ENCODE peak calls at places on chromosomes 3 and 15, in four cellular contexts. One of them, this sample, is unnamed.

GRCh38 chr15:77870195-77871065 is 207.1 kb downstream of the TBC1D2B start:
- DNase-seq in body of pancreas: peak; percentile 76
- DNase-seq in AG04449: no peak
- DNase-seq in mammary epithelial cell: peak; percentile 51
- DNase-seq in this sample: peak; percentile 69

GRCh38 chr15:81253846-81254245 is 57.2 kb downstream of the IL16 start:
- DNase-seq in body of pancreas: no peak
- DNase-seq in AG04449: no peak
- DNase-seq in mammary epithelial cell: no peak
- DNase-seq in this sample: no peak

GRCh38 chr3:195183071-195183776 is 87.7 kb downstream of the XXYLT1 start:
- DNase-seq in body of pancreas: no peak
- DNase-seq in AG04449: no peak
- DNase-seq in mammary epithelial cell: no peak
- DNase-seq in this sample: no peak

GRCh38 chr3:132254076-132254755 is 63.0 kb upstream of the ACP3 start:
- DNase-seq in body of pancreas: no peak
- DNase-seq in AG04449: no peak
- DNase-seq in mammary epithelial cell: peak; percentile 25
- DNase-seq in this sample: peak; percentile 53

GRCh38 chr15:73225358-73226015 is 143.3 kb downstream of the HCN4 start:
- DNase-seq in body of pancreas: no peak
- DNase-seq in AG04449: no peak
- DNase-seq in mammary epithelial cell: peak; percentile 53
- DNase-seq in this sample: peak; percentile 42

GRCh38 chr3:104359546-104359945 is 1007.2 kb upstream of the ALCAM start:
- DNase-seq in body of pancreas: no peak
- DNase-seq in AG04449: peak; percentile 92
- DNase-seq in mammary epithelial cell: peak; percentile 43
- DNase-seq in this sample: peak; percentile 62

GRCh38 chr3:133712017-133712416 is 34.2 kb upstream of the TF start:
- DNase-seq in body of pancreas: no peak
- DNase-seq in AG04449: no peak
- DNase-seq in mammary epithelial cell: no peak
- DNase-seq in this sample: no peak

GRCh38 chr15:81069909-81070308 is 64.2 kb upstream of the CFAP161 start:
- DNase-seq in body of pancreas: no peak
- DNase-seq in AG04449: no peak
- DNase-seq in mammary epithelial cell: no peak
- DNase-seq in this sample: no peak

GRCh38 chr15:76353903-76354302 is 17.3 kb downstream of the ISL2 start:
- DNase-seq in body of pancreas: no peak
- DNase-seq in AG04449: no peak
- DNase-seq in mammary epithelial cell: no peak
- DNase-seq in this sample: no peak

GRCh38 chr3:103295974-103296570 is 861.3 kb downstream of the ZPLD1 start:
- DNase-seq in body of pancreas: no peak
- DNase-seq in AG04449: no peak
- DNase-seq in mammary epithelial cell: peak; percentile 1
- DNase-seq in this sample: peak; percentile 29

GRCh38 chr3:17935217-17935616 is 192.8 kb upstream of the TBC1D5 start:
- DNase-seq in body of pancreas: peak; percentile 23
- DNase-seq in AG04449: no peak
- DNase-seq in mammary epithelial cell: no peak
- DNase-seq in this sample: peak; percentile 40

GRCh38 chr15:31268108-31268501 is 58.5 kb upstream of the KLF13 start:
- DNase-seq in body of pancreas: no peak
- DNase-seq in AG04449: no peak
- DNase-seq in mammary epithelial cell: no peak
- DNase-seq in this sample: no peak

GRCh38 chr3:10632741-10633140 is 127.4 kb upstream of the ATP2B2 start:
- DNase-seq in body of pancreas: no peak
- DNase-seq in AG04449: no peak
- DNase-seq in mammary epithelial cell: no peak
- DNase-seq in this sample: no peak

GRCh38 chr15:92050220-92050898 is 196.9 kb downstream of the SLCO3A1 start:
- DNase-seq in body of pancreas: no peak
- DNase-seq in AG04449: no peak
- DNase-seq in mammary epithelial cell: no peak
- DNase-seq in this sample: no peak

GRCh38 chr15:31214864-31215489 is 111.7 kb upstream of the KLF13 start:
- DNase-seq in body of pancreas: peak; percentile 63
- DNase-seq in AG04449: no peak
- DNase-seq in mammary epithelial cell: peak; percentile 65
- DNase-seq in this sample: peak; percentile 79

GRCh38 chr3:124671123-124671522 is 59.1 kb upstream of the UMPS start:
- DNase-seq in body of pancreas: no peak
- DNase-seq in AG04449: no peak
- DNase-seq in mammary epithelial cell: no peak
- DNase-seq in this sample: no peak

GRCh38 chr15:75043509-75044257 is 20.3 kb downstream of the PPCDC start:
- DNase-seq in body of pancreas: peak; percentile 96
- DNase-seq in AG04449: peak; percentile 78
- DNase-seq in mammary epithelial cell: peak; percentile 88
- DNase-seq in this sample: peak; percentile 70

GRCh38 chr3:185631108-185631507 is 45.0 kb downstream of the SENP2 start:
- DNase-seq in body of pancreas: no peak
- DNase-seq in AG04449: no peak
- DNase-seq in mammary epithelial cell: no peak
- DNase-seq in this sample: peak; percentile 9

GRCh38 chr3:127107491-127108375 is 85.2 kb upstream of the PRR23E start:
- DNase-seq in body of pancreas: no peak
- DNase-seq in AG04449: no peak
- DNase-seq in mammary epithelial cell: no peak
- DNase-seq in this sample: no peak
- TF ChIP-seq CTCF in body of pancreas: no peak
- TF ChIP-seq CTCF in AG04449: no peak
- TF ChIP-seq CTCF in mammary epithelial cell: no peak
- TF ChIP-seq CTCF in this sample: no peak

GRCh38 chr3:30612422-30613134 is 6.2 kb downstream of the TGFBR2 start:
- DNase-seq in body of pancreas: no peak
- DNase-seq in AG04449: no peak
- DNase-seq in mammary epithelial cell: no peak
- DNase-seq in this sample: no peak

GRCh38 chr3:30613135-30613825 is 6.9 kb downstream of the TGFBR2 start:
- DNase-seq in body of pancreas: no peak
- DNase-seq in AG04449: no peak
- DNase-seq in mammary epithelial cell: no peak
- DNase-seq in this sample: no peak

GRCh38 chr3:30609930-30610701 is 3.7 kb downstream of the TGFBR2 start:
- DNase-seq in body of pancreas: no peak
- DNase-seq in AG04449: no peak
- DNase-seq in mammary epithelial cell: no peak
- DNase-seq in this sample: no peak

GRCh38 chr3:30610702-30611410 is 4.5 kb downstream of the TGFBR2 start:
- DNase-seq in body of pancreas: no peak
- DNase-seq in AG04449: no peak
- DNase-seq in mammary epithelial cell: no peak
- DNase-seq in this sample: no peak

DNA sequence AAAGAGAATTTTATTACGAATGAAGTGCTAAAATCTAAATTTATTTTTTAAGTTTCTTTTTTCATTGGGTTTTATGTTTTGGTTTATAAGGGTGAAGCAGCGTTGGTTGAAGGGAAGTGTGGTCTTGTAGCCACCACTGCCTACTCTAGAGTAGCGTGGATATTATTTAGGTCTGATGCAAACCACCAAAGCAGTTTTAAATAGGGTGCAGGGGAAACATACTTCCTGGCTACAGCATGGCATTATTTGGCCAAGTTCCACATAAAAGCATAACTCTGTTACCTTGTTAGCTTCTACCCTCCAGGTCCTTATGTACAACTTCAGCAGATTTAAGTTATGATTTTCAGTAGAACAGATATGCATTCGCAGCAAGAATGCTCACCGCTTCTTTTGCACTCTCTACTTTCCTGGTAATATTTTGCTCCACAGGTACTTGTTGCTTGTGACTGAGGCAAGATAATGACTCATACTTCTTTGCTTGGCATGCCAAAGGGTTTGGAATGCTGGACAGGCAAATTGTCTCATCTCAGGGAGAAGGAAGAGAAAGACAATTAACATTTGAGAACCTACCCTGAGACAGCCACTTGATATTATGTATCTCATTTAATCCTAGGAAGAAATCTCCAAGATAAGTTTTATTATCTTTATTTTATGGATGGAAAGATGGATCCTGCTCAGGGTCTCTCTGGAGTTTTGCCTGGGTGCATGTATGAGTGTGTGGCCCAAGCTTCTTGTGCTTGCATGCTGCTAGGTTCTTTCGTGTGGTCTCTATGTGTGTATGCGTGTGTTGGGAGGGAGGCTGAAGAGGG is 5.4 kb downstream of the TGFBR2 start:
- DNase-seq in body of pancreas: no peak
- DNase-seq in AG04449: no peak
- DNase-seq in mammary epithelial cell: peak; percentile 74
- DNase-seq in this sample: peak; percentile 86
- H3K4me3 ChIP-seq in body of pancreas: no peak overlapping the region
- H3K4me3 ChIP-seq in AG04449: no peak overlapping the region
- H3K4me3 ChIP-seq in mammary epithelial cell: peak overlapping the region; percentile 11
- H3K4me3 ChIP-seq in this sample: peak overlapping the region; percentile 2

GRCh38 chr15:62904511-62904910 is 138.0 kb upstream of the TPM1 start:
- DNase-seq in body of pancreas: no peak
- DNase-seq in AG04449: no peak
- DNase-seq in mammary epithelial cell: no peak
- DNase-seq in this sample: no peak
- TF ChIP-seq CTCF in body of pancreas: no peak
- TF ChIP-seq CTCF in AG04449: no peak
- TF ChIP-seq CTCF in mammary epithelial cell: no peak
- TF ChIP-seq CTCF in this sample: no peak

GRCh38 chr3:164364111-164364510 is 714.2 kb downstream of the SI start:
- DNase-seq in body of pancreas: no peak
- DNase-seq in AG04449: no peak
- DNase-seq in mammary epithelial cell: no peak
- DNase-seq in this sample: no peak

GRCh38 chr3:164365242-164365641 is 713.1 kb downstream of the SI start:
- DNase-seq in body of pancreas: no peak
- DNase-seq in AG04449: no peak
- DNase-seq in mammary epithelial cell: no peak
- DNase-seq in this sample: no peak

GRCh38 chr3:164360078-164360578 is 718.2 kb downstream of the SI start:
- DNase-seq in body of pancreas: no peak
- DNase-seq in AG04449: no peak
- DNase-seq in mammary epithelial cell: no peak
- DNase-seq in this sample: no peak

DNA sequence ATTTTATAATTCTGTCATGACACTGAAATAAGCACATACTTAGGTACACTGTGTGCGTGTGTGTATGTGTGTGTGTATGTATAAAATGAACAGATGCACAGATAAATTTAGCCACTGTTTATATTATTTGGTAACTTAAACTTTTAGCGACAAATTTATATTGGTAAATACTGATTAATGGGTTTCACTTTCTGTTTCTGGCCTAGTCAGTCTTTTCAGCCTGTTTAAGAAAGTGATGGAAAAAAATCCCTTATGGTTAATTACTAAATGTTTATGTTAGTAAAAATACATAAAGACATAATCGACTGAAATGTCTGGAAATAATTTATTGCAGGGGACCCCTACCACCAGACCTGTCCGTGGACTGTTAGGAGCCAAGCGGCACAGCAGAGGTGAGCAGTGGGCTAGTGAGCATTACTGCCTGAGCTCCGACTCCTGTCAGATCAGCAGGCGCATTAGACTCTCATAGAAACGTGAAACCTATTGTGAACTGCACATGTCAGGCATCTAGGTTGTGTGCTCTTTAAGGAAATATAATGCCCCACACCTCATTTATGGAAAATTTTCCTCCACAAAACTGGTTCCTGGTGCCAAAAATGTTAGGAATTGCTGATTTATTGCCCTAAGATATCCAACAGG is 717.4 kb downstream of the SI start:
- DNase-seq in body of pancreas: no peak
- DNase-seq in AG04449: no peak
- DNase-seq in mammary epithelial cell: no peak
- DNase-seq in this sample: no peak
- H3K4me3 ChIP-seq in body of pancreas: no peak overlapping the region
- H3K4me3 ChIP-seq in AG04449: no peak overlapping the region
- H3K4me3 ChIP-seq in mammary epithelial cell: no peak overlapping the region
- H3K4me3 ChIP-seq in this sample: no peak overlapping the region

GRCh38 chr3:108404409-108404808 is 106.0 kb downstream of the MYH15 start:
- DNase-seq in body of pancreas: no peak
- DNase-seq in AG04449: peak; percentile 37
- DNase-seq in mammary epithelial cell: no peak
- DNase-seq in this sample: no peak

GRCh38 chr3:108407858-108408257 is 102.5 kb downstream of the MYH15 start:
- DNase-seq in body of pancreas: no peak
- DNase-seq in AG04449: no peak
- DNase-seq in mammary epithelial cell: no peak
- DNase-seq in this sample: no peak

GRCh38 chr3:108408883-108409612 is 101.3 kb downstream of the MYH15 start:
- DNase-seq in body of pancreas: no peak
- DNase-seq in AG04449: no peak
- DNase-seq in mammary epithelial cell: no peak
- DNase-seq in this sample: no peak

GRCh38 chr3:108406063-108406660 is 104.2 kb downstream of the MYH15 start:
- DNase-seq in body of pancreas: no peak
- DNase-seq in AG04449: no peak
- DNase-seq in mammary epithelial cell: no peak
- DNase-seq in this sample: no peak

GRCh38 chr3:108406661-108407206 is 103.7 kb downstream of the MYH15 start:
- DNase-seq in body of pancreas: peak; percentile 35
- DNase-seq in AG04449: no peak
- DNase-seq in mammary epithelial cell: peak; percentile 64
- DNase-seq in this sample: peak; percentile 77
- TF ChIP-seq CTCF in body of pancreas: peak; percentile 16
- TF ChIP-seq CTCF in AG04449: peak; percentile 70
- TF ChIP-seq CTCF in mammary epithelial cell: peak; percentile 86
- TF ChIP-seq CTCF in this sample: peak; percentile 87

DNA sequence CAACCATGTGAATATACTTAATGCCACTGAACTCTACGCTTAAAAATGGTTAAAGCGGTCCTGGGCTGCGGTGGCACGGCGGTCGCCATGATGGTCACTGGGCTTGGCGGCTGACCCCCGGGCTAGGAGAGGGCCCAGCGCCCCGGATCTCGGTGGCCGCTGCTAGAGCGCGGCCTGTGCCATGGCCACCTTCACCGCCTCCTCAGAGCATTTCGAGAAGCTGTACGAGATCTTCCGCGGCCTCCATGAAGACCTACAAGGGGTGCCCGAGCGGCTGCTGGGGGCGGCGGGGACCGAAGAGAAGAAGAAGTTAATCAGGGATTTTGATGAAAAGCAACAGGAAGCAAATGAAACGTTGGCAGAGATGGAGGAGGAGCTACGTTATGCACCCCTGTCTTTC is 35.6 kb upstream of the TBC1D23 start:
- DNase-seq in body of pancreas: no peak
- DNase-seq in AG04449: no peak
- DNase-seq in mammary epithelial cell: no peak
- DNase-seq in this sample: no peak
- H3K4me3 ChIP-seq in body of pancreas: no peak overlapping the region
- H3K4me3 ChIP-seq in AG04449: no peak overlapping the region
- H3K4me3 ChIP-seq in mammary epithelial cell: no peak overlapping the region
- H3K4me3 ChIP-seq in this sample: no peak overlapping the region

GRCh38 chr3:55720614-55721013 is 233.5 kb upstream of the WNT5A start:
- DNase-seq in body of pancreas: no peak
- DNase-seq in AG04449: no peak
- DNase-seq in mammary epithelial cell: peak; percentile 13
- DNase-seq in this sample: peak; percentile 9
- TF ChIP-seq CTCF in body of pancreas: no peak
- TF ChIP-seq CTCF in AG04449: peak; percentile 25
- TF ChIP-seq CTCF in mammary epithelial cell: peak; percentile 47
- TF ChIP-seq CTCF in this sample: peak; percentile 4